ENCODE peak calls at places on chromosomes 5 and 9, in eight cellular contexts. M, E, J, H, U, V, R and C are unnamed samples. For H3K27me3, the result is how much of the 10 kb centered on the place peaks cover.

GRCh38 chr5:36723921-36724320 is 117.5 kb downstream of the SLC1A3 start:
- DNase-seq in U (no peak), E (no peak), R (no peak), J (no peak), M (no peak), H (no peak), V (no peak), C (no peak)

GRCh38 chr9:35726876-35727438 is 5.0 kb downstream of the TLN1 start:
- DNase-seq in E (peak), J (peak), M (no peak), R (peak), V (no peak), H (peak), U (peak), C (peak)

GRCh38 chr5:87385794-87386193 is 26.9 kb downstream of the CCNH start:
- DNase-seq in R (no peak), E (peak), M (peak), U (no peak), J (no peak), H (no peak), V (no peak), C (no peak)

GRCh38 chr5:115170924-115171510 is 1.3 kb upstream of the TRIM36 start:
- DNase-seq in R (no peak), U (no peak), J (no peak), H (no peak), E (peak), V (no peak), M (no peak), C (no peak)

GRCh38 chr5:91957671-91958070 is 574.6 kb upstream of the ARRDC3 start:
- DNase-seq in R (peak), E (no peak), M (peak), U (no peak), V (no peak), J (peak), H (no peak), C (no peak)

GRCh38 chr9:124313940-124314339 is 56.2 kb downstream of the NEK6 start:
- DNase-seq in V (no peak), E (no peak), R (no peak), J (no peak), U (no peak), M (no peak), H (no peak), C (no peak)

GRCh38 chr9:133509179-133510083 is 15.3 kb downstream of the MYMK start:
- DNase-seq in R (no peak), J (no peak), E (peak), M (peak), H (peak), V (no peak), U (peak), C (peak)

GRCh38 chr5:150058480-150059126 is 27.8 kb downstream of the CSF1R start:
- DNase-seq in J (peak), E (peak), U (no peak), H (no peak), M (no peak), R (peak), V (no peak), C (no peak)

GRCh38 chr9:129999123-129999510 is 43.9 kb downstream of the FNBP1 start:
- DNase-seq in U (no peak), M (no peak), J (no peak), R (no peak), H (no peak), V (no peak), E (no peak), C (no peak)

GRCh38 chr9:107137495-107138202 is 145.4 kb upstream of the RAD23B start:
- DNase-seq in U (no peak), E (peak), J (no peak), H (peak), M (peak), R (no peak), V (no peak), C (no peak)

GRCh38 chr5:137199966-137200365 is 299.2 kb downstream of the SPOCK1 start:
- DNase-seq in M (peak), U (no peak), H (no peak), R (no peak), J (peak), E (peak), V (no peak), C (no peak)

GRCh38 chr5:69206528-69207190 is 17.3 kb downstream of the CENPH start:
- DNase-seq in H (no peak), E (peak), J (peak), R (no peak), M (no peak), V (no peak), U (no peak), C (no peak)

GRCh38 chr9:76999261-76999660 is 20.2 kb upstream of the FOXB2 start:
- DNase-seq in V (no peak), E (no peak), U (no peak), H (no peak), J (no peak), M (no peak), R (no peak), C (no peak)

GRCh38 chr5:149680810-149681221 is 49.3 kb upstream of the PPARGC1B start:
- DNase-seq in V (no peak), U (peak), J (no peak), M (no peak), R (peak), E (no peak), H (no peak), C (no peak)

GRCh38 chr5:141640051-141640415 is 3.2 kb downstream of the RELL2 start:
- DNase-seq in J (no peak), M (no peak), E (no peak), V (no peak), R (no peak), H (no peak), U (no peak), C (no peak)

GRCh38 chr5:179816401-179817070 is 4.2 kb upstream of the SQSTM1 start:
- DNase-seq in J (no peak), E (no peak), M (no peak), V (no peak), R (no peak), U (peak), H (no peak), C (no peak)

GRCh38 chr9:111909444-111909843 is 12.8 kb downstream of the UGCG start:
- DNase-seq in U (no peak), E (no peak), H (no peak), V (no peak), R (no peak), J (no peak), M (no peak), C (no peak)

GRCh38 chr9:97602430-97602829 is 30.7 kb downstream of the TSTD2 start:
- DNase-seq in J (no peak), V (no peak), M (peak), H (no peak), R (peak), U (no peak), E (no peak), C (no peak)

GRCh38 chr5:124980174-124980941 is 233.9 kb upstream of the ZNF608 start:
- DNase-seq in M (peak), H (no peak), J (no peak), E (no peak), U (no peak), V (no peak), R (no peak), C (no peak)

GRCh38 chr5:168578506-168579205 is 512 bp downstream of the PANK3 start:
- DNase-seq in R (no peak), U (no peak), V (peak), H (peak), J (no peak), M (peak), E (no peak), C (no peak)

GRCh38 chr5:133977161-133977787 is 8.8 kb upstream of the C5orf15 start:
- DNase-seq in M (no peak), R (no peak), V (no peak), E (no peak), U (no peak), H (no peak), J (no peak), C (no peak)

GRCh38 chr9:135992486-135993408 is 31.6 kb upstream of the UBAC1 start:
- DNase-seq in M (peak), E (peak), R (peak), U (peak), V (no peak), J (peak), H (peak), C (peak)

GRCh38 chr5:17014686-17015085 is 78.6 kb upstream of the MYO10 start:
- DNase-seq in U (no peak), H (no peak), V (no peak), E (no peak), M (no peak), J (no peak), R (no peak), C (no peak)

GRCh38 chr5:129664336-129664937 is 83.5 kb upstream of the MINAR2 start:
- DNase-seq in U (no peak), H (peak), E (peak), R (no peak), V (no peak), M (peak), J (peak), C (peak)

GRCh38 chr5:132260714-132261615 is 3.5 kb downstream of the PDLIM4 start:
- DNase-seq in U (peak), R (peak), V (no peak), M (no peak), H (no peak), J (peak), E (peak), C (no peak)

GRCh38 chr9:37693265-37693664 is 42.5 kb downstream of the FRMPD1 start:
- DNase-seq in E (no peak), R (no peak), V (no peak), J (no peak), M (no peak), U (no peak), H (no peak), C (no peak)

GRCh38 chr9:18207735-18208134 is 266.2 kb upstream of the ADAMTSL1 start:
- DNase-seq in R (no peak), E (no peak), H (no peak), M (no peak), J (no peak), V (no peak), U (no peak), C (no peak)

GRCh38 chr5:33277061-33277460 is 163.7 kb upstream of the TARS1 start:
- DNase-seq in R (no peak), J (no peak), M (no peak), E (no peak), V (no peak), H (no peak), U (no peak), C (no peak)

GRCh38 chr9:105328872-105329728 is 84.6 kb downstream of the SLC44A1 start:
- DNase-seq in V (no peak), U (no peak), J (no peak), R (no peak), E (no peak), H (no peak), M (peak), C (no peak)

GRCh38 chr9:75930766-75931311 is 40.4 kb downstream of the PCSK5 start:
- DNase-seq in M (no peak), H (no peak), E (no peak), V (no peak), R (no peak), U (no peak), J (no peak), C (no peak)

GRCh38 chr9:14487547-14488185 is 173.7 kb upstream of the NFIB start:
- DNase-seq in M (no peak), J (no peak), U (no peak), V (no peak), H (no peak), R (no peak), E (no peak), C (no peak)

GRCh38 chr9:88953401-88954029 is 37.8 kb upstream of the S1PR3 start:
- DNase-seq in V (no peak), H (no peak), E (no peak), U (no peak), J (peak), R (no peak), M (no peak), C (no peak)

GRCh38 chr5:171437286-171437821 is 17.9 kb downstream of the FGF18 start:
- DNase-seq in V (no peak), M (peak), R (peak), H (no peak), E (no peak), U (no peak), J (no peak), C (no peak)

GRCh38 chr5:168477060-168477459 is 9.2 kb upstream of the RARS1 start:
- DNase-seq in R (no peak), J (peak), H (no peak), V (no peak), U (no peak), M (peak), E (no peak), C (no peak)

GRCh38 chr9:7033091-7033490 is 275.3 kb downstream of the KDM4C start:
- DNase-seq in E (no peak), H (no peak), J (no peak), R (peak), V (no peak), M (no peak), U (no peak), C (no peak)

GRCh38 chr9:121298689-121299112 is 30.7 kb downstream of the GSN start:
- DNase-seq in J (no peak), M (peak), R (no peak), U (no peak), H (no peak), V (no peak), E (no peak), C (no peak)

GRCh38 chr9:96109718-96110351 is 192.1 kb downstream of the HSD17B3 start:
- DNase-seq in E (peak), R (no peak), H (no peak), V (no peak), U (no peak), M (no peak), J (no peak), C (no peak)

GRCh38 chr5:131367219-131367860 is 103.5 kb downstream of the CDC42SE2 start:
- DNase-seq in H (no peak), V (no peak), U (no peak), M (no peak), R (no peak), J (no peak), E (no peak), C (no peak)

GRCh38 chr9:113997610-113998009 is 80.5 kb downstream of the AMBP start:
- DNase-seq in E (no peak), U (no peak), M (no peak), R (no peak), H (no peak), J (no peak), V (no peak), C (no peak)

DNA sequence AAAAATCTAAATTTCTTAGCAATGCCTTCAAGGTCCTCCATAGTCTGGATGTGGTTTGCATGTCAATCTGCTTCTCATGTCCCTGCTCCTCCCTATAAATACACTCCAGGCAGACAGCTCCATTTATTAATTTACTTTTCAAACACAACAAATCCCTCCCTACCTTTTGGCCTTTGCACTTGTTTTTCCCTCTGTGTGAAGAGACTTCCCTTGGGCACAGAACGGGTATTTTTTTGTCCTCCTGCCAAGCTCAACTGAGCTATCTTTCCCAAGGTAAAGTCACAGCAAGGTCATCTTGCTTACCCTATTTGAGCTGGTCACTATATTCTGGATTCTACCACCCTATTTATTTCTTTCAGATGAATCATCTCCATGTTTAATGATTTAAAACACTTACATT is 159.6 kb upstream of the ANKH start:
- DNase-seq in M (no peak), H (no peak), V (no peak), J (no peak), R (no peak), E (no peak), U (no peak), C (no peak)
- H3K27ac ChIP-seq in M (no peak), H (no peak), V (no peak), J (no peak), R (no peak), E (no peak), U (peak), C (no peak)

GRCh38 chr5:173172166-173172565 is 27.8 kb downstream of the BNIP1 start:
- DNase-seq in E (no peak), U (no peak), H (no peak), R (no peak), J (no peak), V (no peak), M (no peak), C (no peak)
- H3K27me3 ChIP-seq in E (under half), U (under half), H (under half), R (under half), J (under half), V (under half), M (under half), C (under half)

DNA sequence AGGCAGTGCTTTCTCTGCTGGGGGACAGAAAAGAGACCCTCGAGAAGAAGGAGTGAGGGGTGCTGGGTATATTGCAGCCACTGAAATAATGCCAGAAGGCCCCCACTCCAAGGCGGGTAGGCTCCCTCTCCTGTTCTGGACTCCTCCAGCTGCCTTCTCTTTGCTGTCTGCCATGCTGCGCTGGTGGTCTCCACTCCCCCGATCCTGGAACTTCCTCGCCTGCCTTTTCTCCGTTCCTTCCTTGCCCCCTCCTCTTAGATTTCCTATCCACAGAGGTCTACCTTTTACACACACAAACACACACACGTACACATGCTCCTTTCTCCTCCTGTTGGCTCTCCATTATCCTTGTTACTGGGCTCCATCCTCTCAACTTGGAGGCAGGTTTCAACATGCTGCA is 938 bp downstream of the GRIA1 start:
- DNase-seq in H (no peak), R (no peak), V (no peak), J (no peak), M (no peak), U (no peak), E (no peak), C (no peak)
- H3K27ac ChIP-seq in H (no peak), R (no peak), V (no peak), J (no peak), M (no peak), U (no peak), E (no peak), C (no peak)

GRCh38 chr9:4964540-4964939 is 20.5 kb upstream of the JAK2 start:
- DNase-seq in R (no peak), E (no peak), J (no peak), V (no peak), H (no peak), M (no peak), U (no peak), C (no peak)

GRCh38 chr9:4965174-4965821 is 19.8 kb upstream of the JAK2 start:
- DNase-seq in V (no peak), E (no peak), R (no peak), U (no peak), J (no peak), H (no peak), M (no peak), C (no peak)

GRCh38 chr9:4959028-4959427 is 26.0 kb upstream of the JAK2 start:
- DNase-seq in M (no peak), V (no peak), H (no peak), U (no peak), E (no peak), J (no peak), R (no peak), C (no peak)

GRCh38 chr9:4967521-4967920 is 17.6 kb upstream of the JAK2 start:
- DNase-seq in E (no peak), M (no peak), J (peak), H (no peak), V (no peak), R (no peak), U (no peak), C (no peak)

DNA sequence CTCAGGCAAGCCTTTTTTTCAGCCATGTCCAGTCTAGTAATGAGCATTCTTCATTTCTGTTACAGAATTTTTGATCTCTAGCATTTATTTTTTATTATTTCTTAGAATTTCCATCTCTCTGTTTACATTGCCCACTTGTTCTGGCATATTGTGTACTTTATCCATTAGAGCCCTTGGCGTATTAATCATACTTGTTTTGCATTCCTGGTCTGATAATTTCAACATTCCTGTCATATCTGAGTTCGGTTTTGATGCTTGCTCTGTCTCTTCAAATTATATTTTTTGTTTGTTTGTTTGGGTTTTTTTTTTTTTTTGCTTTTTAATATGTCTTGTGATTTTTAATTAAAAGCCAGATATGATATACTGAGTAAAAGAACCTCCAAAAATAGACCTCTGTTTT is 23.0 kb upstream of the JAK2 start:
- DNase-seq in V (no peak), R (no peak), U (no peak), M (no peak), J (no peak), H (no peak), E (no peak), C (no peak)
- H3K27me3 ChIP-seq in V (under half), R (under half), U (under half), M (under half), J (under half), H (under half), E (under half), C (under half)

DNA sequence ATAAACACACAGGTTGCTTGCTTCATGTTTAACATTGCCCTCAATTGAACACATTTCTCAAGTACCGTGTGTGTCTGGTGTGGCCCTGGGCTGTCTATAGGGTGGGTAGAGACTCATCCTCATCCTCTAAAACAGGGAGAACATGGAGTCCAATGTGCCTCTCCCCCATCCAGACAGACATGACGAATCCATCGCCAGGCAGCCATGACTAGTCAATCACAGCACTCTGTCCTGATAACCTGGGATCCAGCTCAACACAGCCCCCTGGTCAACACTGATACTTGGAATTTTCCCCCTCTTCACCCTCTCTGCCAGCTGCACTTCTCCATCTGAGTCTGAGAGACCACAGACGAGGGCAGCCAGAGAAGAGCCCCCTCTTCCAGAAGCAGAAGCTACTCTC is 10.7 kb upstream of the NTNG2 start:
- DNase-seq in R (no peak), E (no peak), V (no peak), J (no peak), M (no peak), U (no peak), H (no peak), C (no peak)
- H3K27ac ChIP-seq in R (no peak), E (no peak), V (no peak), J (no peak), M (no peak), U (no peak), H (no peak), C (no peak)